ENCODE peak calls at places on chromosomes 5 and 9, in nine cellular contexts. One of them, this sample, is unnamed.

GRCh38 chr5:180180198-180180820 is 28.7 kb downstream of the RASGEF1C start:
- DNase-seq in tibial artery: no peak
- DNase-seq in stomach: no peak
- DNase-seq in omental fat pad: no peak
- DNase-seq in Calu3: no peak
- DNase-seq in cardiac fibroblast: no peak
- DNase-seq in lower lobe of right lung: no peak
- DNase-seq in foreskin keratinocyte: no peak
- DNase-seq in epithelial cell of esophagus: no peak
- DNase-seq in this sample: no peak

GRCh38 chr9:99787552-99787951 is 34.1 kb upstream of the NR4A3 start:
- DNase-seq in tibial artery: no peak
- DNase-seq in stomach: no peak
- DNase-seq in omental fat pad: no peak
- DNase-seq in Calu3: no peak
- DNase-seq in cardiac fibroblast: no peak
- DNase-seq in lower lobe of right lung: no peak
- DNase-seq in foreskin keratinocyte: no peak
- DNase-seq in epithelial cell of esophagus: no peak
- DNase-seq in this sample: no peak

GRCh38 chr9:84866402-84866801 is 196.9 kb downstream of the NTRK2 start:
- DNase-seq in tibial artery: no peak
- DNase-seq in stomach: no peak
- DNase-seq in omental fat pad: no peak
- DNase-seq in Calu3: no peak
- DNase-seq in cardiac fibroblast: no peak
- DNase-seq in lower lobe of right lung: no peak
- DNase-seq in foreskin keratinocyte: no peak
- DNase-seq in epithelial cell of esophagus: no peak
- DNase-seq in this sample: no peak

GRCh38 chr9:119968837-119969707 is 599.8 kb upstream of the BRINP1 start:
- DNase-seq in tibial artery: peak; percentile 87
- DNase-seq in stomach: peak; percentile 79
- DNase-seq in omental fat pad: peak; percentile 55
- DNase-seq in Calu3: peak; percentile 65
- DNase-seq in cardiac fibroblast: peak; percentile 62
- DNase-seq in lower lobe of right lung: peak; percentile 82
- DNase-seq in foreskin keratinocyte: peak; percentile 30
- DNase-seq in epithelial cell of esophagus: peak; percentile 64
- DNase-seq in this sample: peak; percentile 9

GRCh38 chr5:172293054-172293744 is 9.6 kb upstream of the UBTD2 start:
- DNase-seq in tibial artery: peak; percentile 71
- DNase-seq in stomach: peak; percentile 68
- DNase-seq in omental fat pad: no peak
- DNase-seq in Calu3: peak; percentile 72
- DNase-seq in cardiac fibroblast: peak; percentile 81
- DNase-seq in lower lobe of right lung: peak; percentile 74
- DNase-seq in foreskin keratinocyte: peak; percentile 53
- DNase-seq in epithelial cell of esophagus: peak; percentile 79
- DNase-seq in this sample: no peak

GRCh38 chr5:82622205-82622604 is 344.1 kb upstream of the RPS23 start:
- DNase-seq in tibial artery: no peak
- DNase-seq in stomach: no peak
- DNase-seq in omental fat pad: no peak
- DNase-seq in Calu3: no peak
- DNase-seq in cardiac fibroblast: no peak
- DNase-seq in lower lobe of right lung: no peak
- DNase-seq in foreskin keratinocyte: no peak
- DNase-seq in epithelial cell of esophagus: no peak
- DNase-seq in this sample: no peak

GRCh38 chr5:102863764-102864560 is 108.9 kb downstream of the PAM start:
- DNase-seq in tibial artery: no peak
- DNase-seq in stomach: no peak
- DNase-seq in omental fat pad: no peak
- DNase-seq in Calu3: no peak
- DNase-seq in cardiac fibroblast: no peak
- DNase-seq in lower lobe of right lung: no peak
- DNase-seq in foreskin keratinocyte: no peak
- DNase-seq in epithelial cell of esophagus: no peak
- DNase-seq in this sample: no peak

GRCh38 chr5:166952055-166952454 is 1339.4 kb upstream of the WWC1 start:
- DNase-seq in tibial artery: no peak
- DNase-seq in stomach: no peak
- DNase-seq in omental fat pad: no peak
- DNase-seq in Calu3: no peak
- DNase-seq in cardiac fibroblast: no peak
- DNase-seq in lower lobe of right lung: no peak
- DNase-seq in foreskin keratinocyte: no peak
- DNase-seq in epithelial cell of esophagus: no peak
- DNase-seq in this sample: no peak

GRCh38 chr9:114450833-114451706 is 54.2 kb downstream of the WHRN start:
- DNase-seq in tibial artery: no peak
- DNase-seq in stomach: no peak
- DNase-seq in omental fat pad: no peak
- DNase-seq in Calu3: no peak
- DNase-seq in cardiac fibroblast: no peak
- DNase-seq in lower lobe of right lung: no peak
- DNase-seq in foreskin keratinocyte: peak; percentile 52
- DNase-seq in epithelial cell of esophagus: peak; percentile 57
- DNase-seq in this sample: no peak

GRCh38 chr9:108473209-108474112 is 382.3 kb downstream of the ACTL7B start:
- DNase-seq in tibial artery: peak; percentile 74
- DNase-seq in stomach: no peak
- DNase-seq in omental fat pad: no peak
- DNase-seq in Calu3: no peak
- DNase-seq in cardiac fibroblast: peak; percentile 94
- DNase-seq in lower lobe of right lung: no peak
- DNase-seq in foreskin keratinocyte: no peak
- DNase-seq in epithelial cell of esophagus: peak; percentile 91
- DNase-seq in this sample: no peak

DNA sequence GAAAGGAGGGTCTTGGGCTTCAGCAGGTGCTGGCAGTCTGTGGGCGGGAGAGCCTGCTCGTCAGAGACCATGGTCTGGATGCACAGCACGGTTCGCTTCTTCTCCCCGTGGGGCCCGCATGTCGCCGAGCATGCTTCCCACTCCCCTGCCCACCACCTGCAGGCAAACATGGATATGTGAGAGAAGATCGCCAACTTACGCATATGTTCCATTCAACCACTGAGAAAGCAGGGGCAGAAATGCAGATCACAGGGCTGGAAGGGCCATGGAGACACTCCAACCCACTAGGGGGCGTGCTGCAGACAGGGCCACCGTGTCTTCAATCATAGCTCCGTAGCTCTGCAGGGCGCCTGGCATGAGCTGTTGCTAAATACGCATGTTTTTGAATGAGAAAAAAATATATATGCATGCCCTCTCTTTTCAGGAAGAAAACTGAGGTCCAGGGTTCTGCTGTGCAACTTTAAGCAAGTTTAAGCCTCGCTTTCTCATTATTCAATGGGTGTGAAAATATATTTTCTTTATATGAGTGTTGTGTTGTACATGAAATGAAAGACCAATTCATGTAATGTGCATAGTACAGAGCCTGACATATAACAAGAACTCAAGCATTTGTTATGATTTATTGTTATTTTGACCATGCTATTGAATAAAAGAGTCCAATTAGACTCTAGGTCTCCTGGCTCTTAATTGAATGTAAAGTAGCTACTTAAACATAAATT is 148.0 kb downstream of the TARS1 start:
- DNase-seq in tibial artery: no peak
- DNase-seq in stomach: peak; percentile 37
- DNase-seq in omental fat pad: no peak
- DNase-seq in Calu3: peak; percentile 46
- DNase-seq in cardiac fibroblast: no peak
- DNase-seq in lower lobe of right lung: no peak
- DNase-seq in foreskin keratinocyte: no peak
- DNase-seq in epithelial cell of esophagus: peak; percentile 28
- DNase-seq in this sample: no peak
- TF ChIP-seq CTCF in tibial artery: peak; percentile 13
- TF ChIP-seq CTCF in stomach: no peak
- TF ChIP-seq CTCF in omental fat pad: no peak
- TF ChIP-seq CTCF in Calu3: no peak
- TF ChIP-seq CTCF in cardiac fibroblast: peak; percentile 34
- TF ChIP-seq CTCF in lower lobe of right lung: peak; percentile 49
- TF ChIP-seq CTCF in foreskin keratinocyte: peak; percentile 51
- TF ChIP-seq CTCF in epithelial cell of esophagus: peak; percentile 38
- TF ChIP-seq CTCF in this sample: peak; percentile 80

GRCh38 chr9:13575558-13575957 is 296.1 kb upstream of the MPDZ start:
- DNase-seq in tibial artery: no peak
- DNase-seq in stomach: no peak
- DNase-seq in omental fat pad: no peak
- DNase-seq in Calu3: no peak
- DNase-seq in cardiac fibroblast: peak; percentile 59
- DNase-seq in lower lobe of right lung: no peak
- DNase-seq in foreskin keratinocyte: no peak
- DNase-seq in epithelial cell of esophagus: no peak
- DNase-seq in this sample: no peak

GRCh38 chr9:13580760-13581159 is 301.3 kb upstream of the MPDZ start:
- DNase-seq in tibial artery: no peak
- DNase-seq in stomach: no peak
- DNase-seq in omental fat pad: no peak
- DNase-seq in Calu3: no peak
- DNase-seq in cardiac fibroblast: no peak
- DNase-seq in lower lobe of right lung: no peak
- DNase-seq in foreskin keratinocyte: no peak
- DNase-seq in epithelial cell of esophagus: no peak
- DNase-seq in this sample: no peak

GRCh38 chr9:13570521-13570974 is 291.1 kb upstream of the MPDZ start:
- DNase-seq in tibial artery: no peak
- DNase-seq in stomach: no peak
- DNase-seq in omental fat pad: no peak
- DNase-seq in Calu3: no peak
- DNase-seq in cardiac fibroblast: peak; percentile 27
- DNase-seq in lower lobe of right lung: no peak
- DNase-seq in foreskin keratinocyte: no peak
- DNase-seq in epithelial cell of esophagus: no peak
- DNase-seq in this sample: no peak

GRCh38 chr9:13576101-13576500 is 296.6 kb upstream of the MPDZ start:
- DNase-seq in tibial artery: no peak
- DNase-seq in stomach: no peak
- DNase-seq in omental fat pad: no peak
- DNase-seq in Calu3: no peak
- DNase-seq in cardiac fibroblast: peak; percentile 22
- DNase-seq in lower lobe of right lung: no peak
- DNase-seq in foreskin keratinocyte: peak; percentile 6
- DNase-seq in epithelial cell of esophagus: no peak
- DNase-seq in this sample: no peak
- TF ChIP-seq CTCF in tibial artery: no peak
- TF ChIP-seq CTCF in stomach: no peak
- TF ChIP-seq CTCF in omental fat pad: no peak
- TF ChIP-seq CTCF in Calu3: no peak
- TF ChIP-seq CTCF in cardiac fibroblast: no peak
- TF ChIP-seq CTCF in lower lobe of right lung: no peak
- TF ChIP-seq CTCF in foreskin keratinocyte: no peak
- TF ChIP-seq CTCF in epithelial cell of esophagus: no peak
- TF ChIP-seq CTCF in this sample: no peak

GRCh38 chr5:139481122-139481533 is 1.4 kb downstream of the STING1 start:
- DNase-seq in tibial artery: peak; percentile 79
- DNase-seq in stomach: no peak
- DNase-seq in omental fat pad: no peak
- DNase-seq in Calu3: no peak
- DNase-seq in cardiac fibroblast: peak; percentile 33
- DNase-seq in lower lobe of right lung: peak; percentile 70
- DNase-seq in foreskin keratinocyte: peak; percentile 26
- DNase-seq in epithelial cell of esophagus: peak; percentile 41
- DNase-seq in this sample: no peak

GRCh38 chr5:139482050-139482889 is at the start of gene STING1:
- DNase-seq in tibial artery: peak; percentile 87
- DNase-seq in stomach: peak; percentile 85
- DNase-seq in omental fat pad: peak; percentile 79
- DNase-seq in Calu3: peak; percentile 89
- DNase-seq in cardiac fibroblast: peak; percentile 98
- DNase-seq in lower lobe of right lung: peak; percentile 91
- DNase-seq in foreskin keratinocyte: peak; percentile 97
- DNase-seq in epithelial cell of esophagus: peak; percentile 95
- DNase-seq in this sample: peak; percentile 63

GRCh38 chr5:139486201-139486600 is 3.6 kb upstream of the STING1 start:
- DNase-seq in tibial artery: no peak
- DNase-seq in stomach: no peak
- DNase-seq in omental fat pad: no peak
- DNase-seq in Calu3: no peak
- DNase-seq in cardiac fibroblast: no peak
- DNase-seq in lower lobe of right lung: no peak
- DNase-seq in foreskin keratinocyte: no peak
- DNase-seq in epithelial cell of esophagus: no peak
- DNase-seq in this sample: no peak

GRCh38 chr5:139475865-139476651 is 5.3 kb downstream of the SMIM33 start:
- DNase-seq in tibial artery: no peak
- DNase-seq in stomach: no peak
- DNase-seq in omental fat pad: no peak
- DNase-seq in Calu3: no peak
- DNase-seq in cardiac fibroblast: no peak
- DNase-seq in lower lobe of right lung: no peak
- DNase-seq in foreskin keratinocyte: no peak
- DNase-seq in epithelial cell of esophagus: no peak
- DNase-seq in this sample: no peak

GRCh38 chr5:139481580-139482049 is 943 bp downstream of the STING1 start:
- DNase-seq in tibial artery: peak; percentile 73
- DNase-seq in stomach: no peak
- DNase-seq in omental fat pad: no peak
- DNase-seq in Calu3: peak; percentile 25
- DNase-seq in cardiac fibroblast: peak; percentile 58
- DNase-seq in lower lobe of right lung: peak; percentile 70
- DNase-seq in foreskin keratinocyte: peak; percentile 80
- DNase-seq in epithelial cell of esophagus: peak; percentile 77
- DNase-seq in this sample: no peak
- TF ChIP-seq CTCF in tibial artery: peak; percentile 25
- TF ChIP-seq CTCF in stomach: no peak
- TF ChIP-seq CTCF in omental fat pad: no peak
- TF ChIP-seq CTCF in Calu3: no peak
- TF ChIP-seq CTCF in cardiac fibroblast: peak; percentile 39
- TF ChIP-seq CTCF in lower lobe of right lung: peak; percentile 32
- TF ChIP-seq CTCF in foreskin keratinocyte: peak; percentile 72
- TF ChIP-seq CTCF in epithelial cell of esophagus: peak; percentile 37
- TF ChIP-seq CTCF in this sample: no peak

DNA sequence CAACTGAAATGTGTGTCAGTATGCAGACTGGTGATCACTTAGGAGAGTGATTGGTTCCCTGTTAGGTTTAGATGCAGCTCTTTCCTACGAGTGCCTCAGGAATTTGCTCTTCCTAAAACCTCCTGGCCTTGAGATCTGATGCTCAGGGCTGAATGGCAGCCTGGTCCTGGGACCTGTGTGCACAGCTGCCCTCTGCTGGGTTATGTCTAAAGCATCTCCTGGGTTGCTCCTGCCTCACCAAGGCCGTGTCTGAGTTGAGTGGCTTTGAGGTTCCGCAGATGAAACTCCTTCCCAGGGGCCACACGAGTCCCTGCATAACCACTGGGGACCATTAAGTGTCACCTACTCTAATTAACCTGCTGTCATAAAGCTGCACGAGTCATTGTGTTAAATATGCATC is 59.5 kb downstream of the MVB12B start:
- DNase-seq in tibial artery: no peak
- DNase-seq in stomach: no peak
- DNase-seq in omental fat pad: no peak
- DNase-seq in Calu3: no peak
- DNase-seq in cardiac fibroblast: peak; percentile 44
- DNase-seq in lower lobe of right lung: no peak
- DNase-seq in foreskin keratinocyte: no peak
- DNase-seq in epithelial cell of esophagus: peak; percentile 64
- DNase-seq in this sample: no peak
- TF ChIP-seq CTCF in tibial artery: no peak
- TF ChIP-seq CTCF in stomach: no peak
- TF ChIP-seq CTCF in omental fat pad: no peak
- TF ChIP-seq CTCF in Calu3: no peak
- TF ChIP-seq CTCF in cardiac fibroblast: peak; percentile 34
- TF ChIP-seq CTCF in lower lobe of right lung: no peak
- TF ChIP-seq CTCF in foreskin keratinocyte: peak; percentile 62
- TF ChIP-seq CTCF in epithelial cell of esophagus: peak; percentile 56
- TF ChIP-seq CTCF in this sample: peak; percentile 49